ENCODE peak calls at places on chromosome 12, in four cellular contexts. E is stomach; M is CD4-positive, alpha-beta T cell; W is tibial nerve. T is an unnamed sample.

GRCh38 chr12:91387461-91388134 is 205.0 kb upstream of the DCN start:
- DNase-seq in E (no peak), M (no peak), W (no peak), T (no peak)

GRCh38 chr12:6534914-6535696 is 788 bp downstream of the GAPDH start:
- DNase-seq in E (peak; percentile 77), M (peak; percentile 59), W (peak; percentile 50), T (peak; percentile 31)

GRCh38 chr12:31890295-31891285 is 68.6 kb upstream of the RESF1 start:
- DNase-seq in E (no peak), M (no peak), W (no peak), T (no peak)

GRCh38 chr12:66331814-66332213 is 29.5 kb downstream of the HELB start:
- DNase-seq in E (no peak), M (no peak), W (no peak), T (no peak)

GRCh38 chr12:124837958-124838803 is 25.5 kb downstream of the SCARB1 start:
- DNase-seq in E (peak; percentile 60), M (no peak), W (peak; percentile 74), T (no peak)

GRCh38 chr12:122871851-122872785 is 23.8 kb downstream of the VPS37B start:
- DNase-seq in E (peak; percentile 70), M (no peak), W (no peak), T (no peak)

GRCh38 chr12:94875525-94875924 is 128.0 kb downstream of the NDUFA12 start:
- DNase-seq in E (no peak), M (no peak), W (no peak), T (no peak)

GRCh38 chr12:14972816-14973215 is at the start of gene PDE6H:
- DNase-seq in E (no peak), M (no peak), W (no peak), T (no peak)

GRCh38 chr12:75825686-75826085 is 205.9 kb downstream of the PHLDA1 start:
- DNase-seq in E (no peak), M (no peak), W (no peak), T (no peak)

DNA sequence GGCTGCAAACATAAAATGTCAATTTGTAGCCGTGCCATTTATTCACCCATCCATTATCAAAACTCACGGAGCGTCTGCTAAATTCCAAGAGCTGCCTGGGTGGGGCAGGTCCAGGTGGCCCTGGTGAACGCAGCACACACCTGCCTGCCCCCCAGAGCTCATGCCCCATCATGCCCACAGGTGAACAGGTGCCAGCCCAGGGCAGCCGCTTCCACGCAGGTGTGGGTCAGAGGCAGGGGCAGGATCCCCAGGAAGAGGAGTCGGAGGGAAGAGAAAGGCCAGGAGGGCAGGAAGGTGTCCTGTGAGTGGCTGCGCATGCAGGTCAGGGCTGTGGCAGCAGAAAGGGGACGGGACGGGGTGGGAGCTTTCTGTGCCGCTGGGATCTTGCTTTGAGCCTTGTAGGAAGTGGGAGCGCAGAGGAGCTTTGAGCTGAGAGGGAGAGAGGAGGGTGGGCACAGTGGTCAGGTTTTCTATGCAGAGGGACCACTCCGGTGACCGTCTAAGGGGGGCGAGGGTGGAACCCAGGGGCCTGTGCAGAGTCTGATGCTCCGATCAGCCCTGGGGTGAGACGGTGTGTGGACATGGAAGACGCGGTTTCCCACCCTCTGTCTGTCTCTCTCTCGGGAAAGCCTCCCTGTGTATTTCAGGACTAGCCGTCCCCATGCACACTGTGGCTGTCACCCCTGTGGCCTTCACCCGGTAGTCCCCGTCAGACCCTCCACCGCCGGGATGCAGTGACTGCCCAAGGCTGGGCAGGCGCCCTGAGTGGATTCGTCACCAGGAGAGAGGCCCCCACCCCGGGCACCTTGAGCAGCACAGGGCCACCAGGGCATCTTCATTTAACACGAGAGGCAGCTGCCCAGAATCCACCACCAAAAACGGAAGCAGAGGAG is 26.7 kb downstream of the GALNT9 start:
- DNase-seq in E (no peak), M (no peak), W (no peak), T (no peak)
- H3K27me3 ChIP-seq in E (no peaks in the 10 kb centered on the region), M (no peaks in the 10 kb centered on the region), W (peaks cover 5% of the 10 kb centered on the region), T (no peaks in the 10 kb centered on the region)

GRCh38 chr12:48510111-48510510 is 15.3 kb upstream of the OR8S1 start:
- DNase-seq in E (no peak), M (no peak), W (no peak), T (no peak)
- H3K27me3 ChIP-seq in E (no peaks in the 10 kb centered on the region), M (peaks cover 3% of the 10 kb centered on the region), W (no peaks in the 10 kb centered on the region), T (no peaks in the 10 kb centered on the region)

GRCh38 chr12:96237465-96238077 is 43.4 kb downstream of the ELK3 start:
- DNase-seq in E (peak; percentile 44), M (peak; percentile 30), W (no peak), T (peak; percentile 61)
- H3K27me3 ChIP-seq in E (no peaks in the 10 kb centered on the region), M (no peaks in the 10 kb centered on the region), W (no peaks in the 10 kb centered on the region), T (no peaks in the 10 kb centered on the region)

GRCh38 chr12:118979763-118980406 is 1.5 kb upstream of the SRRM4 start:
- DNase-seq in E (peak; percentile 46), M (no peak), W (no peak), T (no peak)
- H3K27me3 ChIP-seq in E (peaks cover 14% of the 10 kb centered on the region), M (peaks cover 36% of the 10 kb centered on the region), W (peaks cover 39% of the 10 kb centered on the region), T (no peaks in the 10 kb centered on the region)

GRCh38 chr12:92779902-92780301 is 77.1 kb downstream of the PLEKHG7 start:
- DNase-seq in E (no peak), M (no peak), W (no peak), T (no peak)

GRCh38 chr12:92771011-92771410 is 68.2 kb downstream of the PLEKHG7 start:
- DNase-seq in E (no peak), M (no peak), W (no peak), T (no peak)

GRCh38 chr12:92778525-92778924 is 75.7 kb downstream of the PLEKHG7 start:
- DNase-seq in E (no peak), M (no peak), W (no peak), T (no peak)

GRCh38 chr12:92775416-92775815 is 72.6 kb downstream of the PLEKHG7 start:
- DNase-seq in E (no peak), M (no peak), W (no peak), T (no peak)
- H3K27me3 ChIP-seq in E (no peaks in the 10 kb centered on the region), M (no peaks in the 10 kb centered on the region), W (no peaks in the 10 kb centered on the region), T (no peaks in the 10 kb centered on the region)

DNA sequence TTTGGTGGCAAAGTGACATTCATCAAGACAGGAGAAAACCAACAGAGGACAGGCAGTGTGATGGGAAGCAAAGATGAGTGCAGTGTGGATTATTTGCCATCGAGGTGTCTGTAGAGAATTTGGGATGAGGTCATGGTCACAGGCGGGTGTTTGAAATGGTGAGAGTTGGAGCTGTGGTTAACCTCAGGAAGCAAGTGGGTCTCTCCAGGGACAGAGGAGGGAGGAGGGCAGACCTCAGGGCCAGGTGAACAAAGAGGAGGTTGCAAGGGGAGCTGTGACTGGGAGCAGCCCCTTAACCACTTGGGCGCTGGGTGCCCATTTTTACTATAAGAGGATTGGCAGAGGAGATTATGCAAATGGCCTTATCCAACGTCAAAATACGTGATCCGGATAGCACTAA is 7.0 kb downstream of the FZD10 start:
- DNase-seq in E (no peak), M (no peak), W (no peak), T (no peak)
- H3K27me3 ChIP-seq in E (no peaks in the 10 kb centered on the region), M (peaks cover 34% of the 10 kb centered on the region), W (peaks cover 11% of the 10 kb centered on the region), T (no peaks in the 10 kb centered on the region)

GRCh38 chr12:48000878-48001321 is 3.4 kb downstream of the COL2A1 start:
- DNase-seq in E (no peak), M (no peak), W (no peak), T (no peak)

GRCh38 chr12:48002179-48002601 is 2.1 kb downstream of the COL2A1 start:
- DNase-seq in E (no peak), M (no peak), W (no peak), T (no peak)

GRCh38 chr12:48002773-48003218 is 1.5 kb downstream of the COL2A1 start:
- DNase-seq in E (peak; percentile 48), M (no peak), W (no peak), T (no peak)

GRCh38 chr12:47999816-48000215 is 4.5 kb downstream of the COL2A1 start:
- DNase-seq in E (no peak), M (no peak), W (no peak), T (no peak)

GRCh38 chr12:48001426-48002178 is 2.7 kb downstream of the COL2A1 start:
- DNase-seq in E (peak; percentile 46), M (no peak), W (no peak), T (no peak)
- H3K27me3 ChIP-seq in E (peaks cover 15% of the 10 kb centered on the region), M (peaks cover 94% of the 10 kb centered on the region), W (peaks cover 66% of the 10 kb centered on the region), T (peaks cover 47% of the 10 kb centered on the region)

GRCh38 chr12:101010881-101011280 is 199.2 kb downstream of the SLC5A8 start:
- DNase-seq in E (no peak), M (no peak), W (no peak), T (no peak)
- H3K27me3 ChIP-seq in E (no peaks in the 10 kb centered on the region), M (no peaks in the 10 kb centered on the region), W (no peaks in the 10 kb centered on the region), T (no peaks in the 10 kb centered on the region)

DNA sequence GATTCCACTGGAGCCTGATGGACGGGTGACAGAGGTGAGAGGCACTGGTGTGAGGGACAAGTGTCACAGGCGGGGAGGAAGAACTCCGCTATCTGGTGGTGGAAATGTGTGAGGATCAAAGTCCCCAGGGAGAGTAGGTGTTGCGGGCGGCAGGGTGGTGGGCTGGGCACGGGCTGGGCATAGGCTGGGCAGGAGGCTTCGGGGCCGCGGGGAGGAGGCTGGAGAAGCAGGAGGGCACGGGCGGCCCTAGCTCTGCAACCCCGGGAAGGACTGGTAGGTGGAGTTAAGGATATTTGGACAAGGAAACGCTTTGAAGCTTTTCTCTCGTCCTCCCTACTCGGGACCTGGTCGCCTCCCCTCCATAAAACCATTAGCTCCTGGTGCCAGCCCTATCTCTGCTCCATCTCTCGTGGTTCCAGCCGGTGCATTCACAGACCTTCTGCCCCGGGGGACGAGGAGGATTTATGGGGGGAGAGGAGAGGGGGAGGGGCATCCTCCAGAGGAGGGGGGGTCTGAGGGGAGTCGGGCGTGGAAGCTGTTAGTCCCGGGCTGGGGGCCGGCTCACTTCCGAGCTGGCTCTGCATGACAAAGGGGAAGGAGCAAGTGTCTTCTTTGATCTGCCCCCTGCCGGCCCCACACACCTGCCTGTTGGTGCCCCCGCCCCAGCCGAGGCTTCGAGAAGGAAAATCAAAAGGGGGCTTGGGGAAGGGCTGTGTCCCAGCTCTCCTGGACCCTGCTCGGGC is 478 bp downstream of the WNT5B start:
- DNase-seq in E (no peak), M (no peak), W (no peak), T (no peak)
- H3K27me3 ChIP-seq in E (no peaks in the 10 kb centered on the region), M (peaks cover 63% of the 10 kb centered on the region), W (peaks cover 13% of the 10 kb centered on the region), T (peaks cover 35% of the 10 kb centered on the region)

T was measured in CD8-positive, alpha-beta T cell.